ENCODE peak calls at places on chromosomes 3 and 15, in six cellular contexts. P, O, A, Y, N and S are unnamed samples.

GRCh38 chr3:34247401-34247800 is 449.0 kb downstream of the PDCD6IP start:
- DNase-seq in P (no peak), O (no peak), A (no peak), Y (no peak), N (no peak), S (no peak)

GRCh38 chr3:146682176-146682575 is 77.0 kb upstream of the PLSCR5 start:
- DNase-seq in P (no peak), O (no peak), A (no peak), Y (no peak), N (no peak), S (peak; percentile 8)

GRCh38 chr3:189580190-189580589 is 51.0 kb upstream of the TP63 start:
- DNase-seq in P (no peak), O (no peak), A (no peak), Y (no peak), N (no peak), S (no peak)

GRCh38 chr15:101446527-101447167 is 42.9 kb downstream of the PCSK6 start:
- DNase-seq in P (no peak), O (no peak), A (peak; percentile 66), Y (no peak), N (no peak), S (no peak)

GRCh38 chr15:31235298-31236183 is 91.1 kb upstream of the KLF13 start:
- DNase-seq in P (peak; percentile 75), O (no peak), A (peak; percentile 89), Y (peak; percentile 14), N (peak; percentile 78), S (no peak)

GRCh38 chr15:79025201-79025600 is 65.4 kb downstream of the RASGRF1 start:
- DNase-seq in P (no peak), O (peak; percentile 48), A (no peak), Y (no peak), N (no peak), S (no peak)

GRCh38 chr3:102156426-102156825 is 278.4 kb upstream of the ZPLD1 start:
- DNase-seq in P (peak; percentile 84), O (no peak), A (no peak), Y (no peak), N (no peak), S (peak; percentile 100)

GRCh38 chr15:85755471-85755870 is 39.3 kb downstream of the KLHL25 start:
- DNase-seq in P (no peak), O (no peak), A (no peak), Y (peak; percentile 2), N (peak; percentile 15), S (no peak)

GRCh38 chr3:166837535-166837934 is 542.6 kb downstream of the ZBBX start:
- DNase-seq in P (no peak), O (no peak), A (no peak), Y (no peak), N (no peak), S (peak; percentile 54)

GRCh38 chr3:109346770-109347295 is 9.5 kb upstream of the DPPA4 start:
- DNase-seq in P (peak; percentile 15), O (no peak), A (no peak), Y (no peak), N (no peak), S (no peak)

GRCh38 chr3:13821156-13821555 is 58.7 kb downstream of the WNT7A start:
- DNase-seq in P (no peak), O (no peak), A (no peak), Y (no peak), N (no peak), S (peak; percentile 36)

GRCh38 chr15:78440375-78441373 is 2.7 kb downstream of the IREB2 start:
- DNase-seq in P (no peak), O (no peak), A (no peak), Y (no peak), N (no peak), S (no peak)

GRCh38 chr15:67717776-67718175 is 107.5 kb upstream of the SKOR1 start:
- DNase-seq in P (no peak), O (no peak), A (no peak), Y (no peak), N (no peak), S (no peak)

GRCh38 chr15:42154576-42155355 is 1.7 kb downstream of the PLA2G4F start:
- DNase-seq in P (no peak), O (no peak), A (no peak), Y (no peak), N (no peak), S (peak; percentile 40)

GRCh38 chr3:49719214-49719884 is at the start of gene AMIGO3:
- DNase-seq in P (peak; percentile 95), O (peak; percentile 92), A (peak; percentile 94), Y (peak; percentile 95), N (peak; percentile 96), S (peak; percentile 82)

GRCh38 chr3:187741403-187742350 is 3.6 kb downstream of the BCL6 start:
- DNase-seq in P (peak; percentile 89), O (peak; percentile 82), A (peak; percentile 75), Y (peak; percentile 52), N (peak; percentile 78), S (peak; percentile 69)

GRCh38 chr3:28595364-28595763 is 246.7 kb upstream of the AZI2 start:
- DNase-seq in P (no peak), O (no peak), A (no peak), Y (no peak), N (no peak), S (no peak)

GRCh38 chr15:78396976-78397375 is 41.0 kb upstream of the IREB2 start:
- DNase-seq in P (peak; percentile 63), O (no peak), A (peak; percentile 89), Y (peak; percentile 82), N (no peak), S (no peak)

GRCh38 chr3:172760406-172760805 is 9.9 kb downstream of the ECT2 start:
- DNase-seq in P (peak; percentile 85), O (no peak), A (no peak), Y (no peak), N (no peak), S (peak; percentile 39)

GRCh38 chr3:4466783-4467521 is at the start of gene SUMF1:
- DNase-seq in P (peak; percentile 79), O (peak; percentile 79), A (peak; percentile 84), Y (peak; percentile 68), N (peak; percentile 81), S (peak; percentile 65)

GRCh38 chr3:127682576-127682975 is 9.8 kb downstream of the ABTB1 start:
- DNase-seq in P (no peak), O (no peak), A (peak; percentile 8), Y (no peak), N (peak; percentile 7), S (no peak)

GRCh38 chr15:41917767-41918430 is 24.0 kb upstream of the SPTBN5 start:
- DNase-seq in P (peak; percentile 71), O (no peak), A (no peak), Y (peak; percentile 72), N (no peak), S (peak; percentile 78)

GRCh38 chr15:85743392-85744045 is 51.2 kb downstream of the KLHL25 start:
- DNase-seq in P (no peak), O (no peak), A (no peak), Y (no peak), N (no peak), S (no peak)

GRCh38 chr3:81531256-81531655 is 230.2 kb downstream of the GBE1 start:
- DNase-seq in P (no peak), O (no peak), A (no peak), Y (no peak), N (no peak), S (no peak)

GRCh38 chr3:43953814-43954241 is 263.1 kb downstream of the ABHD5 start:
- DNase-seq in P (peak; percentile 20), O (no peak), A (no peak), Y (no peak), N (no peak), S (no peak)

GRCh38 chr3:195240939-195241338 is 30.0 kb downstream of the XXYLT1 start:
- DNase-seq in P (no peak), O (no peak), A (no peak), Y (no peak), N (no peak), S (peak; percentile 21)

GRCh38 chr15:81160312-81161214 is 26.5 kb downstream of the CFAP161 start:
- DNase-seq in P (peak; percentile 93), O (no peak), A (no peak), Y (no peak), N (peak; percentile 74), S (peak; percentile 76)

GRCh38 chr3:129892857-129893615 is 475 bp downstream of the TMCC1 start:
- DNase-seq in P (peak; percentile 5), O (peak; percentile 43), A (peak; percentile 81), Y (peak; percentile 66), N (peak; percentile 82), S (no peak)
- TF ChIP-seq CTCF in P (no peak), O (peak; percentile 10), A (no peak), Y (no peak), N (no peak), S (no peak)

DNA sequence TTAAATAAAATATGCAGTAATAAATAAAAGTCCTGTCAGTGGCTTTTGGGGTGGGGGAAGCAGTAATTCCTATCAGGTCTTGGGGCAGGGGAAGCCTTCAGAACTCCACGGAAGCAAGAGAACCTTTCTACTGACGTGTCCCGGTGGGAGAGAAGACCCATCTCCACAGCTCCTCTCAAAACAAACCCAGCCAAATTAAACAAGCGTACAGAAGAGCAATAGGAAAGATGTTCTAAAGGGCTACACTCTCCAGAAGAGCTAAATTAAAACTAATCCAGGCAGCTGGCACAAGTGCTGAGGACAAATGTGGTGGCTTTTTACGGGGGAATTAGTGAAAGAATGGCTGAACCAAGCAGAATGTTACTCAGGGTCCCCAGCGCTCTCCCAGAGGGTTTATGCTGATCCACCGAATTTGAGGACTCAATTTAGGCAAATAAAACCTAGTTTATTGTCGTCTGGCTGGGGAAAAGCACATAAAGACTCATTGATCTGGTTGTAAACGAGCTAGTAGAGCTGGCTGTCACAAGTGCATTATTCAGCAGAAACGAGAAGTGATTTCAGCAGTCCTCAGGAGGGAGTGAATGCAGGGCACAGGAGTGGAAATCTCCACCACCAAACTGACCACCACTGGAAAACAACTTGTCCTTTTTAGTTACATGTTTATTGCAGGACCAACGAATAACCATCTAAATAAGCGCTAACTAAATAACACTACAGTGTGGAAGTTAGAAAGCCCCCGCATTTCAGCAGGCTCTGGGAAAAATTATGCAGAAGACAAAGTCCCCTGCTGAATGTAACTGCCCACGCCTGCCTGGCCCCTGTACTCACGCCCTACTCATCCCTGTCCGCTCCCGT is 13.5 kb downstream of the BFSP2 start:
- DNase-seq in P (peak; percentile 51), O (no peak), A (no peak), Y (no peak), N (no peak), S (no peak)
- H3K4me3 ChIP-seq in P (no peak overlapping the region), O (no peak overlapping the region), A (no peak overlapping the region), Y (no peak overlapping the region), N (peak overlapping the region; percentile 26), S (no peak overlapping the region)

GRCh38 chr3:126107960-126108688 is 24.2 kb upstream of the SLC41A3 start:
- DNase-seq in P (no peak), O (no peak), A (no peak), Y (no peak), N (no peak), S (peak; percentile 4)
- H3K36me3 ChIP-seq in P (no peaks in the 10 kb centered on the region), O (no peaks in the 10 kb centered on the region), A (peaks cover 93% of the 10 kb centered on the region), Y (no peaks in the 10 kb centered on the region), N (no peaks in the 10 kb centered on the region), S (no peaks in the 10 kb centered on the region)

DNA sequence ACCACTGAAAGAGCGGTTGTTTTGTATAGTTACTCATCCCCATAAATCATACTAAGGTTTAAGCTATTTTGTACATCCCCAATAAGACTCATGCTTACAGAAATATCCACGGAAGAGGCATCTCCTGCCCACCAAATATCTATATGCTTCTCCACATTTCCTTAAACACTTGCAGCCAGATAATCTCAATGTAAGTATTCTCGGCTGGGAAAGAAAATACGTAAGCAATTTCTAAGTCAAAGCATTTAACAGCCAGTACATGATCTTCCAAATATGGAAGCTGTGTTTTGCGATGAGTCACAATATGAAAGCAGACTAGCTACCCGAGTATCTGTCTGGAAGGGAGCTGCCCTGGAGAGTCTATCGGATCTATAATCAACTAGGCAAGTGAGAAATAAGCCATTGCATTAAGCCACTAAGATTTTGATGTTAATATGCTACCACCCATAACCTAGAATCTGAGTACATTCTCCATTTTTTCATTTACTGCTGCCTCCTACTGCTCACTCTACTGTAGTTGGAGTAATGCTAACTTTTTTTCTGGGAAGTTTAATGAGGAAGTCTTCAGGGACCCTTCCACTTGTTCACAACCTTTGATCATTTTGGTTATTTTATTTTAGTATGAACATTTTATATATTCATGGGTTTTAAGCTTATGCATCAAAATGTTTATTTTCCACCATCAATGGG is 26.9 kb upstream of the ZMAT3 start:
- DNase-seq in P (peak; percentile 46), O (no peak), A (no peak), Y (no peak), N (no peak), S (peak; percentile 58)
- TF ChIP-seq CTCF in P (peak; percentile 37), O (peak; percentile 9), A (no peak), Y (no peak), N (no peak), S (no peak)